ENCODE peak calls at places on chromosomes 5 and 9, in six cellular contexts. One of them, this sample, is unnamed.

GRCh38 chr9:113501129-113501686 is 37.7 kb downstream of the RGS3 start:
- DNase-seq in GM23338: peak
- DNase-seq in cardiac muscle cell: no peak
- DNase-seq in CD8-positive, alpha-beta T cell: no peak
- DNase-seq in breast epithelium: no peak
- DNase-seq in endodermal cell: peak
- DNase-seq in this sample: no peak

GRCh38 chr9:29556317-29556716 is 1983.0 kb upstream of the C9orf72 start:
- DNase-seq in GM23338: no peak
- DNase-seq in cardiac muscle cell: no peak
- DNase-seq in CD8-positive, alpha-beta T cell: no peak
- DNase-seq in breast epithelium: no peak
- DNase-seq in endodermal cell: no peak
- DNase-seq in this sample: peak

GRCh38 chr9:29393064-29393463 is 1819.8 kb upstream of the C9orf72 start:
- DNase-seq in GM23338: no peak
- DNase-seq in cardiac muscle cell: no peak
- DNase-seq in CD8-positive, alpha-beta T cell: no peak
- DNase-seq in breast epithelium: no peak
- DNase-seq in endodermal cell: no peak
- DNase-seq in this sample: peak

GRCh38 chr5:387491-388265 is 55.3 kb upstream of the EXOC3 start:
- DNase-seq in GM23338: no peak
- DNase-seq in cardiac muscle cell: no peak
- DNase-seq in CD8-positive, alpha-beta T cell: no peak
- DNase-seq in breast epithelium: no peak
- DNase-seq in endodermal cell: peak
- DNase-seq in this sample: no peak

GRCh38 chr5:130801963-130802362 is 363.1 kb downstream of the HINT1 start:
- DNase-seq in GM23338: no peak
- DNase-seq in cardiac muscle cell: no peak
- DNase-seq in CD8-positive, alpha-beta T cell: no peak
- DNase-seq in breast epithelium: no peak
- DNase-seq in endodermal cell: no peak
- DNase-seq in this sample: no peak

GRCh38 chr5:176612855-176613254 is 2.9 kb upstream of the GPRIN1 start:
- DNase-seq in GM23338: peak
- DNase-seq in cardiac muscle cell: no peak
- DNase-seq in CD8-positive, alpha-beta T cell: no peak
- DNase-seq in breast epithelium: no peak
- DNase-seq in endodermal cell: no peak
- DNase-seq in this sample: no peak

GRCh38 chr5:31750215-31750614 is 111.3 kb downstream of the PDZD2 start:
- DNase-seq in GM23338: no peak
- DNase-seq in cardiac muscle cell: no peak
- DNase-seq in CD8-positive, alpha-beta T cell: no peak
- DNase-seq in breast epithelium: no peak
- DNase-seq in endodermal cell: no peak
- DNase-seq in this sample: no peak

GRCh38 chr5:61625682-61626620 is 293.9 kb downstream of the ZSWIM6 start:
- DNase-seq in GM23338: peak
- DNase-seq in cardiac muscle cell: peak
- DNase-seq in CD8-positive, alpha-beta T cell: peak
- DNase-seq in breast epithelium: peak
- DNase-seq in endodermal cell: peak
- DNase-seq in this sample: peak

GRCh38 chr5:76325876-76326491 is 77.1 kb upstream of the IQGAP2 start:
- DNase-seq in GM23338: no peak
- DNase-seq in cardiac muscle cell: no peak
- DNase-seq in CD8-positive, alpha-beta T cell: peak
- DNase-seq in breast epithelium: no peak
- DNase-seq in endodermal cell: no peak
- DNase-seq in this sample: no peak

GRCh38 chr5:94577466-94578245 is 40.7 kb downstream of the KIAA0825 start:
- DNase-seq in GM23338: no peak
- DNase-seq in cardiac muscle cell: no peak
- DNase-seq in CD8-positive, alpha-beta T cell: no peak
- DNase-seq in breast epithelium: no peak
- DNase-seq in endodermal cell: no peak
- DNase-seq in this sample: no peak

GRCh38 chr5:172086312-172086975 is 80.0 kb upstream of the FBXW11 start:
- DNase-seq in GM23338: no peak
- DNase-seq in cardiac muscle cell: no peak
- DNase-seq in CD8-positive, alpha-beta T cell: no peak
- DNase-seq in breast epithelium: no peak
- DNase-seq in endodermal cell: peak
- DNase-seq in this sample: no peak

GRCh38 chr9:116695441-116695840 is 8.3 kb downstream of the TRIM32 start:
- DNase-seq in GM23338: no peak
- DNase-seq in cardiac muscle cell: no peak
- DNase-seq in CD8-positive, alpha-beta T cell: no peak
- DNase-seq in breast epithelium: no peak
- DNase-seq in endodermal cell: no peak
- DNase-seq in this sample: peak

GRCh38 chr5:175597718-175598117 is 60.2 kb upstream of the HRH2 start:
- DNase-seq in GM23338: no peak
- DNase-seq in cardiac muscle cell: peak
- DNase-seq in CD8-positive, alpha-beta T cell: no peak
- DNase-seq in breast epithelium: no peak
- DNase-seq in endodermal cell: no peak
- DNase-seq in this sample: no peak

GRCh38 chr5:118519466-118519865 is 468.9 kb downstream of the DTWD2 start:
- DNase-seq in GM23338: no peak
- DNase-seq in cardiac muscle cell: peak
- DNase-seq in CD8-positive, alpha-beta T cell: no peak
- DNase-seq in breast epithelium: no peak
- DNase-seq in endodermal cell: no peak
- DNase-seq in this sample: no peak

GRCh38 chr5:141850786-141851185 is 27.4 kb downstream of the PCDH1 start:
- DNase-seq in GM23338: peak
- DNase-seq in cardiac muscle cell: no peak
- DNase-seq in CD8-positive, alpha-beta T cell: no peak
- DNase-seq in breast epithelium: no peak
- DNase-seq in endodermal cell: peak
- DNase-seq in this sample: no peak

GRCh38 chr5:80866372-80866771 is 93.8 kb upstream of the RASGRF2 start:
- DNase-seq in GM23338: no peak
- DNase-seq in cardiac muscle cell: no peak
- DNase-seq in CD8-positive, alpha-beta T cell: no peak
- DNase-seq in breast epithelium: no peak
- DNase-seq in endodermal cell: no peak
- DNase-seq in this sample: no peak

GRCh38 chr5:139788294-139788875 is 7.2 kb upstream of the PSD2 start:
- DNase-seq in GM23338: peak
- DNase-seq in cardiac muscle cell: no peak
- DNase-seq in CD8-positive, alpha-beta T cell: no peak
- DNase-seq in breast epithelium: no peak
- DNase-seq in endodermal cell: peak
- DNase-seq in this sample: no peak

GRCh38 chr5:56668996-56669395 is 146.4 kb upstream of the MAP3K1 start:
- DNase-seq in GM23338: no peak
- DNase-seq in cardiac muscle cell: no peak
- DNase-seq in CD8-positive, alpha-beta T cell: no peak
- DNase-seq in breast epithelium: no peak
- DNase-seq in endodermal cell: no peak
- DNase-seq in this sample: no peak

GRCh38 chr9:113738898-113739604 is 137.1 kb upstream of the ZNF618 start:
- DNase-seq in GM23338: peak
- DNase-seq in cardiac muscle cell: no peak
- DNase-seq in CD8-positive, alpha-beta T cell: no peak
- DNase-seq in breast epithelium: no peak
- DNase-seq in endodermal cell: peak
- DNase-seq in this sample: no peak

GRCh38 chr9:75451045-75451444 is 362.7 kb downstream of the OSTF1 start:
- DNase-seq in GM23338: no peak
- DNase-seq in cardiac muscle cell: no peak
- DNase-seq in CD8-positive, alpha-beta T cell: no peak
- DNase-seq in breast epithelium: no peak
- DNase-seq in endodermal cell: no peak
- DNase-seq in this sample: no peak

GRCh38 chr9:134707731-134708671 is 66.4 kb downstream of the COL5A1 start:
- DNase-seq in GM23338: no peak
- DNase-seq in cardiac muscle cell: no peak
- DNase-seq in CD8-positive, alpha-beta T cell: no peak
- DNase-seq in breast epithelium: no peak
- DNase-seq in endodermal cell: no peak
- DNase-seq in this sample: no peak

GRCh38 chr9:5783982-5784381 is 48.9 kb downstream of the ERMP1 start:
- DNase-seq in GM23338: no peak
- DNase-seq in cardiac muscle cell: no peak
- DNase-seq in CD8-positive, alpha-beta T cell: no peak
- DNase-seq in breast epithelium: no peak
- DNase-seq in endodermal cell: no peak
- DNase-seq in this sample: peak

GRCh38 chr9:133106511-133107244 is 14.4 kb downstream of the RALGDS start:
- DNase-seq in GM23338: no peak
- DNase-seq in cardiac muscle cell: no peak
- DNase-seq in CD8-positive, alpha-beta T cell: no peak
- DNase-seq in breast epithelium: no peak
- DNase-seq in endodermal cell: no peak
- DNase-seq in this sample: no peak

GRCh38 chr5:178186417-178186816 is 754 bp downstream of the GMCL2 start:
- DNase-seq in GM23338: no peak
- DNase-seq in cardiac muscle cell: no peak
- DNase-seq in CD8-positive, alpha-beta T cell: no peak
- DNase-seq in breast epithelium: no peak
- DNase-seq in endodermal cell: no peak
- DNase-seq in this sample: no peak

GRCh38 chr9:14322211-14323082 is 8.5 kb upstream of the NFIB start:
- DNase-seq in GM23338: peak
- DNase-seq in cardiac muscle cell: peak
- DNase-seq in CD8-positive, alpha-beta T cell: peak
- DNase-seq in breast epithelium: peak
- DNase-seq in endodermal cell: peak
- DNase-seq in this sample: peak
- H3K4me3 ChIP-seq in GM23338: peak
- H3K4me3 ChIP-seq in cardiac muscle cell: peak
- H3K4me3 ChIP-seq in CD8-positive, alpha-beta T cell: peak
- H3K4me3 ChIP-seq in breast epithelium: peak
- H3K4me3 ChIP-seq in endodermal cell: peak
- H3K4me3 ChIP-seq in this sample: peak

DNA sequence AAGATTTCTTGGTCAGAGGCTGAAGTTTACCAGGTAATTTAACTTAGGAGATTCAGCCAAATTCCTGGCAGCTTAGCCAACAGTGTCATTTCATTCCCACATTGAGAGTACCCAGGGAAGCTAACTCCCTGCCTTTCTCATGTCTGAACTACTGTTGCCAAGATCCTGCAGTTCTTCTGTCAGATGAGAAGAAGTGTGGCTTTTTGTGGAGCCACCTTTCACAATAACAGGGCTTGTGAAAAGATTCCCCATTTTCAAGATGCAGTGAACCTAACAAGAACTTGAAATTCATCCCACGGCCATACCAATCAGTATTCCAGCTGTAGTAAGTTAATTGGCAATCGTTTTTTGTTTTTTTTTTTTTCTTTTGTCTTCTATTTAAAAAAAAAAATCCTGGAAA is 176.4 kb downstream of the XRCC4 start:
- DNase-seq in GM23338: peak
- DNase-seq in cardiac muscle cell: no peak
- DNase-seq in CD8-positive, alpha-beta T cell: no peak
- DNase-seq in breast epithelium: no peak
- DNase-seq in endodermal cell: no peak
- DNase-seq in this sample: no peak
- TF ChIP-seq CTCF in GM23338: no peak
- TF ChIP-seq CTCF in cardiac muscle cell: no peak
- TF ChIP-seq CTCF in CD8-positive, alpha-beta T cell: no peak
- TF ChIP-seq CTCF in breast epithelium: no peak
- TF ChIP-seq CTCF in endodermal cell: no peak
- TF ChIP-seq CTCF in this sample: no peak

DNA sequence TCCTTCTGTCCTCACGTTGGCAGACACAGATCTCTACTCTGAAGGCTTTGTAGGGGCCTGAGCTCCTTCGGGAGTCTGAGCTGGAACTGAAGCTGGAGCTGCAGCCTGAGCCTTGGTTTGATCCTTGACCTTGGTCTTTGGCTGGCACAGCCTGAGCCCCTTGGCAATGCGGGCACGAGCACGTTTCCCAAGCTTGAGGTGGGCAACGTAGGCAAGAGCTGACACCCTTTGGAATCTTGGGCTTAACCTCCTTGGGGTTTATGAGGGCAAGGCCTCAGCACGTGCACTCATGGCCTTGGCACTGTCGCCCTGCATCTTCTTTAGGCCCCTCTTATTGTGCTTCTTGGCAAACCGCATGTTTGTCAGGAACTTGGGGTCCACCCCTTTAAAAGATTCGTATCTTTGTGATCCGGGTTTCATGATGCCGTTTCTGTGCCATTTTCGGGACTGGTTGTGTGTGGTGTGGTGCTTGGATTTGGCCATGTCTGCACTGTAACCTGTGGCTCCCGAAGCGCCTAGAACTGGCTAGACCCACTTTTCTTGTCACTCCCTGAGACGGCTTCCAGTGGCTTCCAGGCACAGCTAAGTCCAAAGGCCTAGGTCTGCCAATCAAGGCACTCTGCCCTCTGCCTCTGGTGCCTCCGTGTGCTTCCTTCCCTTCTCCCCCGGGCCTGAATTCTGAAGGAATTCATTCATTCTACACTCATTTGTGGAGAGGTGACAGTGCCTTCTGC is 1.4 kb downstream of the SUSD1 start:
- DNase-seq in GM23338: no peak
- DNase-seq in cardiac muscle cell: no peak
- DNase-seq in CD8-positive, alpha-beta T cell: no peak
- DNase-seq in breast epithelium: no peak
- DNase-seq in endodermal cell: no peak
- DNase-seq in this sample: no peak
- H3K4me3 ChIP-seq in GM23338: peak
- H3K4me3 ChIP-seq in cardiac muscle cell: no peak
- H3K4me3 ChIP-seq in CD8-positive, alpha-beta T cell: peak
- H3K4me3 ChIP-seq in breast epithelium: no peak
- H3K4me3 ChIP-seq in endodermal cell: no peak
- H3K4me3 ChIP-seq in this sample: peak

GRCh38 chr9:16521868-16522381 is 348.5 kb downstream of the BNC2 start:
- DNase-seq in GM23338: no peak
- DNase-seq in cardiac muscle cell: no peak
- DNase-seq in CD8-positive, alpha-beta T cell: no peak
- DNase-seq in breast epithelium: no peak
- DNase-seq in endodermal cell: no peak
- DNase-seq in this sample: peak
- TF ChIP-seq CTCF in GM23338: no peak
- TF ChIP-seq CTCF in cardiac muscle cell: no peak
- TF ChIP-seq CTCF in CD8-positive, alpha-beta T cell: no peak
- TF ChIP-seq CTCF in breast epithelium: no peak
- TF ChIP-seq CTCF in endodermal cell: no peak
- TF ChIP-seq CTCF in this sample: no peak

DNA sequence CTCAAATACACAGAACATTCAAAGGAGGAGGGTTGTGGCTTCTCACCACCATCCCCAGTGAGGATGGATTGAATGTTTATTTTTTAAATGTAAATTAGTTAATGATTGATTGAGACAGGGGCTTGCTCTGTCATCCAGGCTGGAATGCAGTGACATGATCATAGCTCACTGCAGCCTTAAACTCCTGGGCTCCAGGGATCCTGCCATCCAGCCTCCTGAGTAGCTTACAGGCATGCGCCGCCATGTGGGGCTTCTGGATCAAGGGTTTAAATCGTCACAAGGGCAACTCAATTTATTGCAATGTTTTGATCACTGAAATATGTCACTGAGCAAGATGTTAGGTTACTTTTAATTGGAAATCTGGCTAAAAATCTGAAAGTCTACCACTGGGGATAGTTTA is 55.5 kb upstream of the CARTPT start:
- DNase-seq in GM23338: no peak
- DNase-seq in cardiac muscle cell: no peak
- DNase-seq in CD8-positive, alpha-beta T cell: no peak
- DNase-seq in breast epithelium: no peak
- DNase-seq in endodermal cell: no peak
- DNase-seq in this sample: no peak
- H3K4me3 ChIP-seq in GM23338: no peak
- H3K4me3 ChIP-seq in cardiac muscle cell: no peak
- H3K4me3 ChIP-seq in CD8-positive, alpha-beta T cell: no peak
- H3K4me3 ChIP-seq in breast epithelium: no peak
- H3K4me3 ChIP-seq in endodermal cell: no peak
- H3K4me3 ChIP-seq in this sample: no peak

GRCh38 chr5:73709536-73710129 is 83.6 kb downstream of the ARHGEF28 start:
- DNase-seq in GM23338: no peak
- DNase-seq in cardiac muscle cell: no peak
- DNase-seq in CD8-positive, alpha-beta T cell: no peak
- DNase-seq in breast epithelium: no peak
- DNase-seq in endodermal cell: no peak
- DNase-seq in this sample: no peak
- TF ChIP-seq CTCF in GM23338: no peak
- TF ChIP-seq CTCF in cardiac muscle cell: no peak
- TF ChIP-seq CTCF in CD8-positive, alpha-beta T cell: no peak
- TF ChIP-seq CTCF in breast epithelium: no peak
- TF ChIP-seq CTCF in endodermal cell: no peak
- TF ChIP-seq CTCF in this sample: no peak

This sample was measured in fibroblast of villous mesenchyme.